ENCODE peak calls at places on chromosome 11, in nine cellular contexts. B is activated CD4-positive, alpha-beta T cell treated with anti-CD3 and anti-CD28 coated beads, Interleukin-2, amount 50 U/mL, for 4 hours; R is activated naive CD4-positive, alpha-beta T cell treated with Interleukin-2 at 50 U/mL for 16 hours; V is pancreas; Z is heart left ventricle; A is iPS-NIHi11; T is neural progenitor cell; O is nucleus accumbens; S is astrocyte of the cerebellum. M is an unnamed sample.

GRCh38 chr11:70415176-70415575 is 16.8 kb downstream of the CTTN start:
- DNase-seq in B (no peak), R (no peak), V (no peak), Z (no peak), A (no peak), T (no peak), O (no peak), S (peak), M (no peak)

GRCh38 chr11:43943931-43944751 is 1.7 kb downstream of the C11orf96 start:
- DNase-seq in B (no peak), R (peak), V (no peak), Z (peak), A (no peak), T (peak), O (no peak), S (no peak), M (no peak)

GRCh38 chr11:70314730-70315129 is 44.2 kb downstream of the PPFIA1 start:
- DNase-seq in B (no peak), R (no peak), V (no peak), Z (no peak), A (no peak), T (no peak), O (no peak), S (no peak), M (no peak)

GRCh38 chr11:134560566-134561347 is 148.7 kb upstream of the B3GAT1 start:
- DNase-seq in B (no peak), R (no peak), V (no peak), Z (no peak), A (peak), T (peak), O (no peak), S (no peak), M (peak)

GRCh38 chr11:127454856-127455255 is 454.3 kb upstream of the KIRREL3 start:
- DNase-seq in B (no peak), R (no peak), V (no peak), Z (no peak), A (peak), T (peak), O (no peak), S (no peak), M (peak)

GRCh38 chr11:106088896-106089295 is 11.4 kb downstream of the AASDHPPT start:
- DNase-seq in B (no peak), R (no peak), V (no peak), Z (no peak), A (no peak), T (no peak), O (no peak), S (no peak), M (no peak)

GRCh38 chr11:122197055-122197987 is 81.3 kb upstream of the BLID start:
- DNase-seq in B (no peak), R (no peak), V (no peak), Z (no peak), A (no peak), T (no peak), O (no peak), S (peak), M (no peak)

GRCh38 chr11:46286789-46287188 is 9.3 kb downstream of the CREB3L1 start:
- DNase-seq in B (no peak), R (no peak), V (no peak), Z (no peak), A (no peak), T (no peak), O (no peak), S (no peak), M (no peak)

GRCh38 chr11:65915821-65916251 is 3.0 kb downstream of the C11orf68 start:
- DNase-seq in B (no peak), R (no peak), V (no peak), Z (peak), A (peak), T (no peak), O (peak), S (peak), M (no peak)

GRCh38 chr11:9347100-9347499 is 32.7 kb upstream of the TMEM41B start:
- DNase-seq in B (no peak), R (no peak), V (no peak), Z (no peak), A (no peak), T (no peak), O (no peak), S (no peak), M (no peak)

GRCh38 chr11:10900686-10901415 is 43.0 kb upstream of the ZBED5 start:
- DNase-seq in B (no peak), R (no peak), V (no peak), Z (no peak), A (no peak), T (no peak), O (no peak), S (no peak), M (no peak)

GRCh38 chr11:115324569-115325432 is 179.4 kb downstream of the CADM1 start:
- DNase-seq in B (no peak), R (peak), V (peak), Z (no peak), A (peak), T (peak), O (no peak), S (peak), M (peak)

M was measured in NCI-H526 treated with DMSO at 0.1 percent for 48 hours.